ENCODE peak calls at places on chromosomes 11 and 22, in four cellular contexts. A is A549, O is HCT116, V is breast epithelium. D is an unnamed sample.

GRCh38 chr11:63536669-63537292 is at the start of gene PLAAT4:
- DNase-seq in A (no peak), O (no peak), V (no peak), D (peak)

GRCh38 chr11:46850829-46851380 is 4.8 kb upstream of the CKAP5 start:
- DNase-seq in A (no peak), O (no peak), V (no peak), D (no peak)

GRCh38 chr11:128328955-128329551 is 258.3 kb downstream of the ETS1 start:
- DNase-seq in A (no peak), O (no peak), V (no peak), D (no peak)

GRCh38 chr11:13826505-13827278 is 135.8 kb upstream of the SPON1 start:
- DNase-seq in A (no peak), O (no peak), V (no peak), D (no peak)

GRCh38 chr11:115958089-115959000 is 454.1 kb upstream of the CADM1 start:
- DNase-seq in A (no peak), O (no peak), V (no peak), D (no peak)

GRCh38 chr11:2789791-2790580 is 90.2 kb upstream of the KCNQ1OT1 start:
- DNase-seq in A (no peak), O (no peak), V (no peak), D (no peak)

GRCh38 chr11:27524155-27524554 is 17.6 kb upstream of the LIN7C start:
- DNase-seq in A (peak), O (peak), V (no peak), D (peak)

GRCh38 chr22:44963055-44963454 is 46.8 kb downstream of the PHF21B start:
- DNase-seq in A (no peak), O (no peak), V (no peak), D (no peak)

GRCh38 chr22:46047226-46047625 is 70.3 kb upstream of the WNT7B start:
- DNase-seq in A (no peak), O (no peak), V (peak), D (no peak)

GRCh38 chr22:31933816-31934482 is 10.4 kb upstream of the YWHAH start:
- DNase-seq in A (no peak), O (no peak), V (no peak), D (no peak)

DNA sequence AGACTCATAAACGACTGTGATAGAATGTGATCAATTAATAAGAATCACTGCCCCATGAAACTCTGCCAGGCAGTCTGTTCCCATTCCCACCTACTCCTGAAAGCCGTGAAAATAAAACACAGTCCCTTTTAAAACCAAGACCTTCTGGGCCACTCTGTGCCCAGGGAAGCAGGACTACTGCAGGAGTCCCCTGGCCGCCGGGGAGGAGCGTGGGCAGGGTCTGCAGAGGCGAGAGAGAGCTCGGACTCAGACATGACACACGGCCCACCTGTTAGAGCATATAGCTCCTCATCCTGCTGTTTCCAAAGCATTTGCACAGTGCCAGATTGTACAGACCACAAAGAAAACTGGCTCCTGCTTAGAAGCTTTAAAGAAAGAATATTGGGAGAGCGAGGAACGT is 400.5 kb downstream of the SHANK2 start:
- DNase-seq in A (no peak), O (no peak), V (no peak), D (no peak)
- H3K4me3 ChIP-seq in A (no peak), O (no peak), V (no peak), D (no peak)

DNA sequence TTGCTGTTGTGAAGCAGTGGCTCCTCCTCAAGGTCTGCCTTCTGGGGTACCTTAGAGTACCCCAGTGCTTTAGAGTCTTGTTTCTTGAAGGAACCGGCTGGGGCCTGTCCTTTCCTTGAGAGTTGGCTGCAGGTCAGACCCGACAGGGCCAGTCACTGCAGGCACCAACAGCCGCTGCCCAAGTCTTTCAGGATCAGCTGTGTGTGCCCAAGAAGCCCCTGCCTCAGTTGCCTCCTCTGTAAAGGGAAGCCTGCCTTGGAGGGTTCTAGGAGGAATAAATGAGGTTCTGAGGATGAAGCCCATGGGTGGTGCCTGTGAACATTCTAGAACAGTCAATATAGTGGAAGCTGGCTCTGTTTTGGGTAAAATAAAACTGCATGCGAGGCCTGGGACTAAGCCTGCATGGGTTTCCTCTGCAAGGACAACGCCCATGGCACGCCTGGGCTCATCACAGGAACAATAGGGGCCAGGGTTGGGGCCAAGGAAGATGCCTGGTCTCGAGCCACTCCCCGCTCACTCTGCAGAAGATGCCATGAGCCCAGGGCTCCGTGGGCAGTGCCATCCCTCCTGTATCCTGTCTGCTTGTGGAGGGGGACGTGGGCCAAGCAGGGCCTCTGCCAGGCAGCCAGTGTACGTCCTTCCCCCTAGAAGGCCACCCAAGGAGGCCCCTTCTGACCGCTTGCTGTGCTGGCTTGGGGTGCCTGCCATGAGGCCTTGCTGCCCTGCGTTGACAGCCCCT is 81.6 kb downstream of the MED15 start:
- DNase-seq in A (no peak), O (no peak), V (no peak), D (no peak)
- TF ChIP-seq CTCF in A (no peak), O (no peak), V (no peak), D (no peak)

DNA sequence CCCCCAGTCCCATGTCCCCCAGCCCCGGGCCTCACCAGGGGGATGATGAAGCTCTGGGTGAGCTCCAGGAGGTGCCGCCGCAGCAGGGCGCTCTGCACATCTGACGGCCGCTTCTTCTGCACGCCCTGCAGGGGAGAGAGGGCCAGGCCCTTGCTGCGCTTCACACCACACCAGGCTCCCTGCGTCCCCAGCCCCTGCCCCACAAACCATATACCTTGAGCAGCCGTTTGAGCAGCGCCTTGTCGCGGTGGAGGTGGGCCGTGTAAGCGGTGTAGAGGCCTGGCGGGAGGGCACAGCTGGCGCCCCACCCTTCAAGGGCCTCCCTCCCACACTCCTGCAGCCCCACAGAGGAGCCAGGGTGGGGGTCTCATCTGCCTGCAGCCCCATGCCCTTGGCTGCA is 6.2 kb upstream of the PLXNB2 start:
- DNase-seq in A (no peak), O (no peak), V (no peak), D (no peak)
- H3K4me3 ChIP-seq in A (no peak), O (no peak), V (no peak), D (no peak)

GRCh38 chr11:126189109-126189929 is 22.1 kb downstream of the RPUSD4 start:
- DNase-seq in A (no peak), O (no peak), V (no peak), D (no peak)

GRCh38 chr11:126185200-126186030 is 26.0 kb downstream of the RPUSD4 start:
- DNase-seq in A (no peak), O (no peak), V (no peak), D (no peak)

GRCh38 chr11:126188332-126189108 is 22.9 kb downstream of the RPUSD4 start:
- DNase-seq in A (no peak), O (no peak), V (no peak), D (no peak)

GRCh38 chr11:126186031-126186698 is 25.3 kb downstream of the RPUSD4 start:
- DNase-seq in A (no peak), O (no peak), V (no peak), D (no peak)

GRCh38 chr11:126186708-126187481 is 24.6 kb downstream of the RPUSD4 start:
- DNase-seq in A (no peak), O (no peak), V (no peak), D (no peak)
- TF ChIP-seq CTCF in A (no peak), O (peak), V (no peak), D (peak)

DNA sequence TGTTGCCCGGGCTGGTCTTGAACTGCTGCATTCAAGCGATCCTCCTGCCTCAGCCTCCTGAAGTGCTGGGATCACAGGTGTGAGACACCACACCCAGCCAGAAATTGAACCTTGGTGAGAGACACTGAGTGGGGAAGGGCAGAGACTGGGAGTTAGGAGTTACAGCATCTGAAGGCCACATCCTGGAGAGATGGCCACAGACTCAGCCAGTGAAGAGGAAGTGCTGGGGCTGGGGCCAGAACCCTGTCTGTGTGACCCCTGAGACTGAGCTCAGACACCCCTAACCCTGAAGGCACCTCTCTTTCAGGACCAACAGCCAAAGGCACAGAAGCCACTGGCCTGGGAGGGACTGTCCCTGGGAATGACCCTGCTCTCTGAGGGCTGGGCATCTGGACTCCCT is 33.8 kb downstream of the TXN2 start:
- DNase-seq in A (no peak), O (no peak), V (no peak), D (no peak)
- H3K4me3 ChIP-seq in A (no peak), O (no peak), V (no peak), D (no peak)

GRCh38 chr11:77874206-77874605 is 53.3 kb downstream of the AAMDC start:
- DNase-seq in A (no peak), O (no peak), V (no peak), D (no peak)
- TF ChIP-seq CTCF in A (no peak), O (no peak), V (no peak), D (no peak)

DNA sequence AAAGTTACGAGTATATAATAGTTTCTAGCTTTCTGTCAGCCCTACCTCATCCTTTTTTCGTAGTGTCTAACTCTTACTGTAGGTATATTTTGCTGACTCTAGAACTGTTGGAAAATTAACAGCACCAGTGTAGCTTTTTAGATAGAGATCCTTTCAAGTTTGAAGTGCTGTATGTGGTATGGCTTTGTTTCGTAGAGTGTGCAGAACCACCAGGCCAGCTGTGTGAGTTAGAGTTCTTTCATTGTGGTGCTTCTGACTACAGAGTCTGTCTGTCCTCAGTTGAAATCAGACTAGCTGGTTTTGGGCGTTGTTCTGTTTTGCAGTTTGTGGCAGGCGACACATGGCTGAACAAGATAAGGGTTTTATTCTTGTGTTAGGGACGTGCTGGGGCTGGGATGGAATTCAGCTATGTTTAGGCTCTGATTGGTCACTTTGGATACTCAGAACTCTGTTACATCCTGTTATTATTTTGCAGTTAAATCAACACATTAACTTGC is 3.2 kb downstream of the ARHGEF12 start:
- DNase-seq in A (no peak), O (no peak), V (no peak), D (no peak)
- H3K4me3 ChIP-seq in A (peak), O (no peak), V (peak), D (peak)